ENCODE peak calls at places on chromosomes 16 and 17, in nine cellular contexts. One of them, this sample, is unnamed.

GRCh38 chr17:31113939-31114338 is 19.2 kb downstream of the NF1 start:
- DNase-seq in A549: no peak
- DNase-seq in activated CD8-positive, alpha-beta memory T cell treated with anti-CD3 and anti-CD28 coated beads for 1 hour: no peak
- DNase-seq in activated effector memory CD4-positive, alpha-beta T cell treated with Interleukin-2 at 50 U/mL for 16 hours: no peak
- DNase-seq in endothelial cell: no peak
- DNase-seq in activated CD4-positive, alpha-beta T cell treated with anti-CD3 and anti-CD28 coated beads for 48 hours: no peak
- DNase-seq in NCI-H1417: no peak
- DNase-seq in GM12864: no peak
- DNase-seq in type B pancreatic cell: no peak
- DNase-seq in this sample: no peak

GRCh38 chr16:28974007-28974436 is 556 bp upstream of the SPNS1 start:
- DNase-seq in type B pancreatic cell: no peak
- DNase-seq in GM12864: no peak
- DNase-seq in activated effector memory CD4-positive, alpha-beta T cell treated with Interleukin-2 at 50 U/mL for 16 hours: no peak
- DNase-seq in A549: peak
- DNase-seq in activated CD4-positive, alpha-beta T cell treated with anti-CD3 and anti-CD28 coated beads for 48 hours: peak
- DNase-seq in NCI-H1417: peak
- DNase-seq in activated CD8-positive, alpha-beta memory T cell treated with anti-CD3 and anti-CD28 coated beads for 1 hour: no peak
- DNase-seq in endothelial cell: peak
- DNase-seq in this sample: peak

GRCh38 chr17:50289268-50289667 is 15.0 kb downstream of the TMEM92 start:
- DNase-seq in endothelial cell: no peak
- DNase-seq in NCI-H1417: no peak
- DNase-seq in activated effector memory CD4-positive, alpha-beta T cell treated with Interleukin-2 at 50 U/mL for 16 hours: no peak
- DNase-seq in activated CD8-positive, alpha-beta memory T cell treated with anti-CD3 and anti-CD28 coated beads for 1 hour: no peak
- DNase-seq in type B pancreatic cell: no peak
- DNase-seq in activated CD4-positive, alpha-beta T cell treated with anti-CD3 and anti-CD28 coated beads for 48 hours: no peak
- DNase-seq in GM12864: no peak
- DNase-seq in A549: no peak
- DNase-seq in this sample: no peak

GRCh38 chr16:83835972-83836566 is 28.3 kb downstream of the HSBP1 start:
- DNase-seq in activated effector memory CD4-positive, alpha-beta T cell treated with Interleukin-2 at 50 U/mL for 16 hours: no peak
- DNase-seq in activated CD8-positive, alpha-beta memory T cell treated with anti-CD3 and anti-CD28 coated beads for 1 hour: no peak
- DNase-seq in GM12864: no peak
- DNase-seq in type B pancreatic cell: no peak
- DNase-seq in NCI-H1417: no peak
- DNase-seq in activated CD4-positive, alpha-beta T cell treated with anti-CD3 and anti-CD28 coated beads for 48 hours: no peak
- DNase-seq in A549: peak
- DNase-seq in endothelial cell: no peak
- DNase-seq in this sample: no peak

GRCh38 chr17:10290046-10290445 is 82.8 kb downstream of the MYH13 start:
- DNase-seq in endothelial cell: no peak
- DNase-seq in type B pancreatic cell: no peak
- DNase-seq in A549: no peak
- DNase-seq in activated effector memory CD4-positive, alpha-beta T cell treated with Interleukin-2 at 50 U/mL for 16 hours: no peak
- DNase-seq in activated CD4-positive, alpha-beta T cell treated with anti-CD3 and anti-CD28 coated beads for 48 hours: no peak
- DNase-seq in GM12864: no peak
- DNase-seq in activated CD8-positive, alpha-beta memory T cell treated with anti-CD3 and anti-CD28 coated beads for 1 hour: no peak
- DNase-seq in NCI-H1417: no peak
- DNase-seq in this sample: no peak

GRCh38 chr17:65697661-65698060 is 136.2 kb upstream of the AXIN2 start:
- DNase-seq in endothelial cell: no peak
- DNase-seq in activated effector memory CD4-positive, alpha-beta T cell treated with Interleukin-2 at 50 U/mL for 16 hours: no peak
- DNase-seq in activated CD8-positive, alpha-beta memory T cell treated with anti-CD3 and anti-CD28 coated beads for 1 hour: no peak
- DNase-seq in GM12864: no peak
- DNase-seq in activated CD4-positive, alpha-beta T cell treated with anti-CD3 and anti-CD28 coated beads for 48 hours: no peak
- DNase-seq in A549: no peak
- DNase-seq in NCI-H1417: no peak
- DNase-seq in type B pancreatic cell: no peak
- DNase-seq in this sample: no peak

GRCh38 chr17:16989230-16989952 is 17.5 kb upstream of the TNFRSF13B start:
- DNase-seq in NCI-H1417: no peak
- DNase-seq in type B pancreatic cell: no peak
- DNase-seq in activated CD4-positive, alpha-beta T cell treated with anti-CD3 and anti-CD28 coated beads for 48 hours: no peak
- DNase-seq in endothelial cell: no peak
- DNase-seq in activated CD8-positive, alpha-beta memory T cell treated with anti-CD3 and anti-CD28 coated beads for 1 hour: no peak
- DNase-seq in GM12864: peak
- DNase-seq in activated effector memory CD4-positive, alpha-beta T cell treated with Interleukin-2 at 50 U/mL for 16 hours: peak
- DNase-seq in A549: no peak
- DNase-seq in this sample: no peak

GRCh38 chr17:72614871-72615626 is 477.4 kb downstream of the SLC39A11 start:
- DNase-seq in endothelial cell: no peak
- DNase-seq in activated CD4-positive, alpha-beta T cell treated with anti-CD3 and anti-CD28 coated beads for 48 hours: no peak
- DNase-seq in activated effector memory CD4-positive, alpha-beta T cell treated with Interleukin-2 at 50 U/mL for 16 hours: no peak
- DNase-seq in A549: peak
- DNase-seq in NCI-H1417: no peak
- DNase-seq in activated CD8-positive, alpha-beta memory T cell treated with anti-CD3 and anti-CD28 coated beads for 1 hour: no peak
- DNase-seq in type B pancreatic cell: no peak
- DNase-seq in GM12864: no peak
- DNase-seq in this sample: no peak

GRCh38 chr17:75060434-75061054 is 13.5 kb downstream of the KCTD2 start:
- DNase-seq in GM12864: no peak
- DNase-seq in activated CD8-positive, alpha-beta memory T cell treated with anti-CD3 and anti-CD28 coated beads for 1 hour: no peak
- DNase-seq in activated CD4-positive, alpha-beta T cell treated with anti-CD3 and anti-CD28 coated beads for 48 hours: no peak
- DNase-seq in NCI-H1417: no peak
- DNase-seq in A549: no peak
- DNase-seq in type B pancreatic cell: no peak
- DNase-seq in activated effector memory CD4-positive, alpha-beta T cell treated with Interleukin-2 at 50 U/mL for 16 hours: no peak
- DNase-seq in endothelial cell: no peak
- DNase-seq in this sample: no peak

GRCh38 chr16:89409161-89409711 is 81.1 kb downstream of the ANKRD11 start:
- DNase-seq in A549: no peak
- DNase-seq in NCI-H1417: no peak
- DNase-seq in activated CD4-positive, alpha-beta T cell treated with anti-CD3 and anti-CD28 coated beads for 48 hours: peak
- DNase-seq in type B pancreatic cell: no peak
- DNase-seq in activated CD8-positive, alpha-beta memory T cell treated with anti-CD3 and anti-CD28 coated beads for 1 hour: peak
- DNase-seq in endothelial cell: no peak
- DNase-seq in activated effector memory CD4-positive, alpha-beta T cell treated with Interleukin-2 at 50 U/mL for 16 hours: peak
- DNase-seq in GM12864: no peak
- DNase-seq in this sample: no peak

GRCh38 chr17:7060165-7060890 is 16.4 kb upstream of the SLC16A11 start:
- DNase-seq in type B pancreatic cell: no peak
- DNase-seq in NCI-H1417: no peak
- DNase-seq in A549: peak
- DNase-seq in activated effector memory CD4-positive, alpha-beta T cell treated with Interleukin-2 at 50 U/mL for 16 hours: no peak
- DNase-seq in activated CD4-positive, alpha-beta T cell treated with anti-CD3 and anti-CD28 coated beads for 48 hours: peak
- DNase-seq in endothelial cell: no peak
- DNase-seq in activated CD8-positive, alpha-beta memory T cell treated with anti-CD3 and anti-CD28 coated beads for 1 hour: no peak
- DNase-seq in GM12864: no peak
- DNase-seq in this sample: no peak

GRCh38 chr16:80056334-80056733 is 455.8 kb upstream of the MAF start:
- DNase-seq in A549: no peak
- DNase-seq in GM12864: no peak
- DNase-seq in activated effector memory CD4-positive, alpha-beta T cell treated with Interleukin-2 at 50 U/mL for 16 hours: no peak
- DNase-seq in endothelial cell: no peak
- DNase-seq in type B pancreatic cell: no peak
- DNase-seq in NCI-H1417: no peak
- DNase-seq in activated CD8-positive, alpha-beta memory T cell treated with anti-CD3 and anti-CD28 coated beads for 1 hour: no peak
- DNase-seq in activated CD4-positive, alpha-beta T cell treated with anti-CD3 and anti-CD28 coated beads for 48 hours: no peak
- DNase-seq in this sample: no peak

GRCh38 chr16:3766177-3766576 is 48.9 kb upstream of the TRAP1 start:
- DNase-seq in NCI-H1417: no peak
- DNase-seq in activated effector memory CD4-positive, alpha-beta T cell treated with Interleukin-2 at 50 U/mL for 16 hours: no peak
- DNase-seq in endothelial cell: no peak
- DNase-seq in A549: no peak
- DNase-seq in activated CD4-positive, alpha-beta T cell treated with anti-CD3 and anti-CD28 coated beads for 48 hours: no peak
- DNase-seq in activated CD8-positive, alpha-beta memory T cell treated with anti-CD3 and anti-CD28 coated beads for 1 hour: no peak
- DNase-seq in GM12864: no peak
- DNase-seq in type B pancreatic cell: no peak
- DNase-seq in this sample: no peak

GRCh38 chr17:53353919-53354351 is 468.8 kb upstream of the KIF2B start:
- DNase-seq in activated CD4-positive, alpha-beta T cell treated with anti-CD3 and anti-CD28 coated beads for 48 hours: no peak
- DNase-seq in endothelial cell: no peak
- DNase-seq in GM12864: no peak
- DNase-seq in A549: no peak
- DNase-seq in type B pancreatic cell: no peak
- DNase-seq in NCI-H1417: no peak
- DNase-seq in activated effector memory CD4-positive, alpha-beta T cell treated with Interleukin-2 at 50 U/mL for 16 hours: no peak
- DNase-seq in activated CD8-positive, alpha-beta memory T cell treated with anti-CD3 and anti-CD28 coated beads for 1 hour: no peak
- DNase-seq in this sample: peak

GRCh38 chr16:86854058-86854621 is 275.8 kb downstream of the FOXL1 start:
- DNase-seq in activated CD4-positive, alpha-beta T cell treated with anti-CD3 and anti-CD28 coated beads for 48 hours: no peak
- DNase-seq in type B pancreatic cell: no peak
- DNase-seq in NCI-H1417: no peak
- DNase-seq in endothelial cell: no peak
- DNase-seq in activated effector memory CD4-positive, alpha-beta T cell treated with Interleukin-2 at 50 U/mL for 16 hours: no peak
- DNase-seq in A549: no peak
- DNase-seq in activated CD8-positive, alpha-beta memory T cell treated with anti-CD3 and anti-CD28 coated beads for 1 hour: no peak
- DNase-seq in GM12864: no peak
- DNase-seq in this sample: no peak

GRCh38 chr17:73513426-73513825 is 130.8 kb downstream of the SDK2 start:
- DNase-seq in NCI-H1417: no peak
- DNase-seq in type B pancreatic cell: no peak
- DNase-seq in GM12864: no peak
- DNase-seq in endothelial cell: no peak
- DNase-seq in activated CD4-positive, alpha-beta T cell treated with anti-CD3 and anti-CD28 coated beads for 48 hours: no peak
- DNase-seq in A549: no peak
- DNase-seq in activated effector memory CD4-positive, alpha-beta T cell treated with Interleukin-2 at 50 U/mL for 16 hours: no peak
- DNase-seq in activated CD8-positive, alpha-beta memory T cell treated with anti-CD3 and anti-CD28 coated beads for 1 hour: no peak
- DNase-seq in this sample: no peak

GRCh38 chr17:42873321-42873720 is 22.3 kb downstream of the AOC3 start:
- DNase-seq in A549: no peak
- DNase-seq in endothelial cell: no peak
- DNase-seq in GM12864: no peak
- DNase-seq in activated effector memory CD4-positive, alpha-beta T cell treated with Interleukin-2 at 50 U/mL for 16 hours: no peak
- DNase-seq in NCI-H1417: no peak
- DNase-seq in type B pancreatic cell: no peak
- DNase-seq in activated CD4-positive, alpha-beta T cell treated with anti-CD3 and anti-CD28 coated beads for 48 hours: no peak
- DNase-seq in activated CD8-positive, alpha-beta memory T cell treated with anti-CD3 and anti-CD28 coated beads for 1 hour: no peak
- DNase-seq in this sample: no peak

GRCh38 chr16:81366316-81366932 is 51.7 kb downstream of the GAN start:
- DNase-seq in activated CD8-positive, alpha-beta memory T cell treated with anti-CD3 and anti-CD28 coated beads for 1 hour: no peak
- DNase-seq in NCI-H1417: peak
- DNase-seq in activated effector memory CD4-positive, alpha-beta T cell treated with Interleukin-2 at 50 U/mL for 16 hours: no peak
- DNase-seq in activated CD4-positive, alpha-beta T cell treated with anti-CD3 and anti-CD28 coated beads for 48 hours: no peak
- DNase-seq in A549: peak
- DNase-seq in endothelial cell: no peak
- DNase-seq in type B pancreatic cell: no peak
- DNase-seq in GM12864: no peak
- DNase-seq in this sample: peak

GRCh38 chr17:9003355-9004131 is 17.8 kb upstream of the NTN1 start:
- DNase-seq in A549: no peak
- DNase-seq in activated effector memory CD4-positive, alpha-beta T cell treated with Interleukin-2 at 50 U/mL for 16 hours: no peak
- DNase-seq in activated CD4-positive, alpha-beta T cell treated with anti-CD3 and anti-CD28 coated beads for 48 hours: no peak
- DNase-seq in GM12864: no peak
- DNase-seq in NCI-H1417: no peak
- DNase-seq in endothelial cell: peak
- DNase-seq in type B pancreatic cell: no peak
- DNase-seq in activated CD8-positive, alpha-beta memory T cell treated with anti-CD3 and anti-CD28 coated beads for 1 hour: no peak
- DNase-seq in this sample: no peak

GRCh38 chr16:57935904-57936303 is 35.0 kb downstream of the CNGB1 start:
- DNase-seq in A549: no peak
- DNase-seq in type B pancreatic cell: no peak
- DNase-seq in activated CD8-positive, alpha-beta memory T cell treated with anti-CD3 and anti-CD28 coated beads for 1 hour: no peak
- DNase-seq in GM12864: no peak
- DNase-seq in activated effector memory CD4-positive, alpha-beta T cell treated with Interleukin-2 at 50 U/mL for 16 hours: no peak
- DNase-seq in activated CD4-positive, alpha-beta T cell treated with anti-CD3 and anti-CD28 coated beads for 48 hours: no peak
- DNase-seq in endothelial cell: no peak
- DNase-seq in NCI-H1417: no peak
- DNase-seq in this sample: no peak

GRCh38 chr16:86848821-86849220 is 270.5 kb downstream of the FOXL1 start:
- DNase-seq in endothelial cell: no peak
- DNase-seq in A549: no peak
- DNase-seq in activated CD8-positive, alpha-beta memory T cell treated with anti-CD3 and anti-CD28 coated beads for 1 hour: no peak
- DNase-seq in type B pancreatic cell: no peak
- DNase-seq in GM12864: no peak
- DNase-seq in activated effector memory CD4-positive, alpha-beta T cell treated with Interleukin-2 at 50 U/mL for 16 hours: no peak
- DNase-seq in NCI-H1417: no peak
- DNase-seq in activated CD4-positive, alpha-beta T cell treated with anti-CD3 and anti-CD28 coated beads for 48 hours: no peak
- DNase-seq in this sample: no peak

GRCh38 chr16:66199189-66199588 is 167.3 kb upstream of the CDH5 start:
- DNase-seq in A549: no peak
- DNase-seq in GM12864: no peak
- DNase-seq in endothelial cell: no peak
- DNase-seq in activated CD8-positive, alpha-beta memory T cell treated with anti-CD3 and anti-CD28 coated beads for 1 hour: no peak
- DNase-seq in type B pancreatic cell: no peak
- DNase-seq in activated effector memory CD4-positive, alpha-beta T cell treated with Interleukin-2 at 50 U/mL for 16 hours: no peak
- DNase-seq in activated CD4-positive, alpha-beta T cell treated with anti-CD3 and anti-CD28 coated beads for 48 hours: no peak
- DNase-seq in NCI-H1417: no peak
- DNase-seq in this sample: no peak

GRCh38 chr16:64412578-64413280 is 709.1 kb downstream of the CDH11 start:
- DNase-seq in GM12864: no peak
- DNase-seq in activated CD4-positive, alpha-beta T cell treated with anti-CD3 and anti-CD28 coated beads for 48 hours: no peak
- DNase-seq in endothelial cell: no peak
- DNase-seq in NCI-H1417: no peak
- DNase-seq in activated effector memory CD4-positive, alpha-beta T cell treated with Interleukin-2 at 50 U/mL for 16 hours: no peak
- DNase-seq in A549: no peak
- DNase-seq in activated CD8-positive, alpha-beta memory T cell treated with anti-CD3 and anti-CD28 coated beads for 1 hour: no peak
- DNase-seq in type B pancreatic cell: no peak
- DNase-seq in this sample: no peak

GRCh38 chr16:74700206-74701040 is at the start of gene MLKL:
- DNase-seq in A549: peak
- DNase-seq in endothelial cell: peak
- DNase-seq in activated CD4-positive, alpha-beta T cell treated with anti-CD3 and anti-CD28 coated beads for 48 hours: peak
- DNase-seq in GM12864: no peak
- DNase-seq in activated CD8-positive, alpha-beta memory T cell treated with anti-CD3 and anti-CD28 coated beads for 1 hour: peak
- DNase-seq in activated effector memory CD4-positive, alpha-beta T cell treated with Interleukin-2 at 50 U/mL for 16 hours: peak
- DNase-seq in type B pancreatic cell: no peak
- DNase-seq in NCI-H1417: peak
- DNase-seq in this sample: no peak

GRCh38 chr16:65500007-65500406 is 378.1 kb upstream of the CDH11 start:
- DNase-seq in endothelial cell: no peak
- DNase-seq in type B pancreatic cell: no peak
- DNase-seq in activated CD8-positive, alpha-beta memory T cell treated with anti-CD3 and anti-CD28 coated beads for 1 hour: no peak
- DNase-seq in NCI-H1417: no peak
- DNase-seq in A549: no peak
- DNase-seq in activated CD4-positive, alpha-beta T cell treated with anti-CD3 and anti-CD28 coated beads for 48 hours: no peak
- DNase-seq in activated effector memory CD4-positive, alpha-beta T cell treated with Interleukin-2 at 50 U/mL for 16 hours: no peak
- DNase-seq in GM12864: no peak
- DNase-seq in this sample: no peak

GRCh38 chr16:52611817-52612673 is 65.1 kb upstream of the TOX3 start:
- DNase-seq in type B pancreatic cell: no peak
- DNase-seq in A549: peak
- DNase-seq in activated effector memory CD4-positive, alpha-beta T cell treated with Interleukin-2 at 50 U/mL for 16 hours: no peak
- DNase-seq in NCI-H1417: no peak
- DNase-seq in activated CD4-positive, alpha-beta T cell treated with anti-CD3 and anti-CD28 coated beads for 48 hours: no peak
- DNase-seq in activated CD8-positive, alpha-beta memory T cell treated with anti-CD3 and anti-CD28 coated beads for 1 hour: no peak
- DNase-seq in GM12864: no peak
- DNase-seq in endothelial cell: no peak
- DNase-seq in this sample: peak